ENCODE peak calls at places on chromosome 11, in five cellular contexts. I is OCI-M1, F is Right ventricle myocardium inferior, D is amniotic stem cell, T is EL. Q is an unnamed sample.

GRCh38 chr11:34432822-34433221 is 5.9 kb upstream of the CAT start:
- DNase-seq in I (peak), F (no peak), D (no peak), T (no peak), Q (no peak)

GRCh38 chr11:64996710-64997380 is at the start of gene BATF2:
- DNase-seq in I (peak), F (peak), D (no peak), T (peak), Q (peak)

GRCh38 chr11:18865951-18866350 is 73.3 kb downstream of the MRGPRX1 start:
- DNase-seq in I (no peak), F (no peak), D (no peak), T (no peak), Q (no peak)

GRCh38 chr11:64677441-64678023 is 45.5 kb downstream of the NRXN2 start:
- DNase-seq in I (no peak), F (no peak), D (no peak), T (no peak), Q (no peak)

GRCh38 chr11:75352417-75353206 is 1.2 kb upstream of the ARRB1 start:
- DNase-seq in I (no peak), F (peak), D (no peak), T (no peak), Q (peak)

GRCh38 chr11:34940026-34940677 is 23.7 kb downstream of the PDHX start:
- DNase-seq in I (no peak), F (no peak), D (peak), T (peak), Q (no peak)

GRCh38 chr11:72771507-72771906 is 19.3 kb upstream of the ARAP1 start:
- DNase-seq in I (no peak), F (peak), D (no peak), T (peak), Q (no peak)

GRCh38 chr11:340539-341512 is 20.2 kb upstream of the IFITM3 start:
- DNase-seq in I (no peak), F (no peak), D (no peak), T (no peak), Q (no peak)

GRCh38 chr11:109071712-109072524 is 350.1 kb upstream of the C11orf87 start:
- DNase-seq in I (no peak), F (no peak), D (no peak), T (no peak), Q (no peak)